ENCODE peak calls at places on chromosomes 11 and 22, in four cellular contexts. W is stimulated activated CD4-positive, alpha-beta T cell treated with anti-CD3 and anti-CD28 coated beads, Interleukin-1b, Interleukin-23, amount 100 ng/mL, for 24 hours; Q is neural crest cell; S is right atrium auricular region. J is an unnamed sample.

GRCh38 chr11:70841264-70841663 is 411.1 kb downstream of the SHANK2 start:
- DNase-seq in Q (no peak), W (no peak), S (no peak), J (no peak)

GRCh38 chr22:30159082-30159481 is 78.8 kb downstream of the HORMAD2 start:
- DNase-seq in Q (no peak), S (no peak), W (no peak), J (no peak)

GRCh38 chr22:50085211-50085999 is at the start of gene MLC1:
- DNase-seq in Q (no peak), W (no peak), S (no peak), J (no peak)

GRCh38 chr11:126561327-126561893 is 205.9 kb downstream of the ST3GAL4 start:
- DNase-seq in S (no peak), Q (peak), W (peak), J (peak)

GRCh38 chr11:128476729-128477128 is 110.6 kb downstream of the ETS1 start:
- DNase-seq in S (no peak), W (no peak), Q (no peak), J (no peak)

GRCh38 chr11:75596914-75597313 is 34.9 kb downstream of the SERPINH1 start:
- DNase-seq in Q (no peak), S (no peak), W (no peak), J (no peak)

GRCh38 chr22:25551396-25551795 is 13.1 kb upstream of the GRK3 start:
- DNase-seq in Q (no peak), W (no peak), S (no peak), J (no peak)

GRCh38 chr11:50075856-50076255 is 43.2 kb downstream of the OR4C45 start:
- DNase-seq in Q (no peak), S (no peak), W (no peak), J (no peak)

GRCh38 chr11:8081591-8082021 is 595 bp downstream of the TUB start:
- DNase-seq in Q (no peak), W (no peak), S (no peak), J (no peak)

GRCh38 chr22:31577711-31578110 is 81.4 kb downstream of the SFI1 start:
- DNase-seq in W (no peak), Q (no peak), S (no peak), J (no peak)

GRCh38 chr22:43846966-43847365 is 15.3 kb downstream of the SULT4A1 start:
- DNase-seq in Q (no peak), W (no peak), S (no peak), J (no peak)

GRCh38 chr11:7004482-7004881 is 15.7 kb downstream of the ZNF214 start:
- DNase-seq in S (no peak), W (no peak), Q (no peak), J (no peak)

GRCh38 chr11:66727883-66728759 is 895 bp downstream of the SPTBN2 start:
- DNase-seq in W (no peak), S (no peak), Q (peak), J (peak)

GRCh38 chr11:63274776-63275175 is 31.4 kb upstream of the SLC22A25 start:
- DNase-seq in Q (no peak), S (no peak), W (no peak), J (peak)